ENCODE peak calls at places on chromosomes 5 and 9, in six cellular contexts. One of them, this sample, is unnamed.

GRCh38 chr5:124932791-124933600 is 186.6 kb upstream of the ZNF608 start:
- DNase-seq in SK-N-DZ: peak
- DNase-seq in CD8-positive, alpha-beta T cell: no peak
- DNase-seq in progenitor cell of endocrine pancreas: no peak
- DNase-seq in EH: peak
- DNase-seq in aorta: no peak
- DNase-seq in this sample: no peak

GRCh38 chr5:150452914-150453313 is 3.4 kb upstream of the RPS14 start:
- DNase-seq in SK-N-DZ: no peak
- DNase-seq in CD8-positive, alpha-beta T cell: no peak
- DNase-seq in progenitor cell of endocrine pancreas: no peak
- DNase-seq in EH: no peak
- DNase-seq in aorta: no peak
- DNase-seq in this sample: no peak

GRCh38 chr9:20630241-20630943 is 8.1 kb upstream of the MLLT3 start:
- DNase-seq in SK-N-DZ: no peak
- DNase-seq in CD8-positive, alpha-beta T cell: no peak
- DNase-seq in progenitor cell of endocrine pancreas: no peak
- DNase-seq in EH: peak
- DNase-seq in aorta: no peak
- DNase-seq in this sample: no peak

GRCh38 chr9:9670454-9670853 is 942.3 kb downstream of the PTPRD start:
- DNase-seq in SK-N-DZ: no peak
- DNase-seq in CD8-positive, alpha-beta T cell: no peak
- DNase-seq in progenitor cell of endocrine pancreas: no peak
- DNase-seq in EH: no peak
- DNase-seq in aorta: no peak
- DNase-seq in this sample: no peak

GRCh38 chr5:9869616-9870288 is 239.6 kb upstream of the TAS2R1 start:
- DNase-seq in SK-N-DZ: no peak
- DNase-seq in CD8-positive, alpha-beta T cell: no peak
- DNase-seq in progenitor cell of endocrine pancreas: no peak
- DNase-seq in EH: peak
- DNase-seq in aorta: no peak
- DNase-seq in this sample: no peak

GRCh38 chr9:34899535-34900158 is 58.4 kb upstream of the PHF24 start:
- DNase-seq in SK-N-DZ: peak
- DNase-seq in CD8-positive, alpha-beta T cell: peak
- DNase-seq in progenitor cell of endocrine pancreas: peak
- DNase-seq in EH: peak
- DNase-seq in aorta: peak
- DNase-seq in this sample: peak

GRCh38 chr5:75568202-75568601 is 43.1 kb upstream of the ANKDD1B start:
- DNase-seq in SK-N-DZ: no peak
- DNase-seq in CD8-positive, alpha-beta T cell: no peak
- DNase-seq in progenitor cell of endocrine pancreas: no peak
- DNase-seq in EH: no peak
- DNase-seq in aorta: no peak
- DNase-seq in this sample: no peak

GRCh38 chr5:106127341-106127781 is 1543.4 kb downstream of the EFNA5 start:
- DNase-seq in SK-N-DZ: no peak
- DNase-seq in CD8-positive, alpha-beta T cell: no peak
- DNase-seq in progenitor cell of endocrine pancreas: no peak
- DNase-seq in EH: no peak
- DNase-seq in aorta: no peak
- DNase-seq in this sample: peak

GRCh38 chr5:168291281-168291960 is at the start of gene WWC1:
- DNase-seq in SK-N-DZ: peak
- DNase-seq in CD8-positive, alpha-beta T cell: peak
- DNase-seq in progenitor cell of endocrine pancreas: peak
- DNase-seq in EH: peak
- DNase-seq in aorta: peak
- DNase-seq in this sample: no peak

GRCh38 chr5:35003018-35003957 is 44.5 kb downstream of the AGXT2 start:
- DNase-seq in SK-N-DZ: peak
- DNase-seq in CD8-positive, alpha-beta T cell: peak
- DNase-seq in progenitor cell of endocrine pancreas: peak
- DNase-seq in EH: peak
- DNase-seq in aorta: peak
- DNase-seq in this sample: no peak

This sample was measured in iPS DF 19.7.